ENCODE peak calls at places on chromosomes 2 and 18, in nine cellular contexts. One of them, this sample, is unnamed.

GRCh38 chr2:57890993-57891688 is 155.5 kb upstream of the VRK2 start:
- DNase-seq in HFF-Myc: no peak
- DNase-seq in A172: no peak
- DNase-seq in pons: no peak
- DNase-seq in NCI-H1436 treated with DMSO at 0.1 percent for 48 hours: no peak
- DNase-seq in NCI-H345: no peak
- DNase-seq in activated effector memory CD4-positive, alpha-beta T cell treated with anti-CD3 and anti-CD28 coated beads, Interleukin-2, amount 50 U/mL, for 16 hours: no peak
- DNase-seq in caudate nucleus: no peak
- DNase-seq in T47D: no peak
- DNase-seq in this sample: no peak

GRCh38 chr2:230657462-230657861 is 55.2 kb upstream of the CAB39 start:
- DNase-seq in HFF-Myc: no peak
- DNase-seq in NCI-H345: no peak
- DNase-seq in NCI-H1436 treated with DMSO at 0.1 percent for 48 hours: no peak
- DNase-seq in activated effector memory CD4-positive, alpha-beta T cell treated with anti-CD3 and anti-CD28 coated beads, Interleukin-2, amount 50 U/mL, for 16 hours: no peak
- DNase-seq in A172: no peak
- DNase-seq in pons: no peak
- DNase-seq in T47D: no peak
- DNase-seq in caudate nucleus: no peak
- DNase-seq in this sample: no peak

GRCh38 chr2:207849443-207849842 is 79.7 kb upstream of the FZD5 start:
- DNase-seq in caudate nucleus: no peak
- DNase-seq in pons: no peak
- DNase-seq in NCI-H345: no peak
- DNase-seq in NCI-H1436 treated with DMSO at 0.1 percent for 48 hours: no peak
- DNase-seq in T47D: no peak
- DNase-seq in A172: no peak
- DNase-seq in activated effector memory CD4-positive, alpha-beta T cell treated with anti-CD3 and anti-CD28 coated beads, Interleukin-2, amount 50 U/mL, for 16 hours: no peak
- DNase-seq in HFF-Myc: no peak
- DNase-seq in this sample: no peak

GRCh38 chr2:109125595-109126500 is 3.2 kb upstream of the SH3RF3 start:
- DNase-seq in caudate nucleus: no peak
- DNase-seq in T47D: peak
- DNase-seq in activated effector memory CD4-positive, alpha-beta T cell treated with anti-CD3 and anti-CD28 coated beads, Interleukin-2, amount 50 U/mL, for 16 hours: peak
- DNase-seq in NCI-H1436 treated with DMSO at 0.1 percent for 48 hours: no peak
- DNase-seq in NCI-H345: no peak
- DNase-seq in A172: peak
- DNase-seq in pons: no peak
- DNase-seq in HFF-Myc: peak
- DNase-seq in this sample: no peak

GRCh38 chr2:135829420-135829983 is 7.5 kb downstream of the LCT start:
- DNase-seq in A172: no peak
- DNase-seq in HFF-Myc: no peak
- DNase-seq in pons: no peak
- DNase-seq in NCI-H345: peak
- DNase-seq in activated effector memory CD4-positive, alpha-beta T cell treated with anti-CD3 and anti-CD28 coated beads, Interleukin-2, amount 50 U/mL, for 16 hours: no peak
- DNase-seq in T47D: no peak
- DNase-seq in caudate nucleus: no peak
- DNase-seq in NCI-H1436 treated with DMSO at 0.1 percent for 48 hours: peak
- DNase-seq in this sample: no peak

GRCh38 chr2:118842687-118843491 is 4.6 kb downstream of the EN1 start:
- DNase-seq in HFF-Myc: no peak
- DNase-seq in pons: no peak
- DNase-seq in T47D: no peak
- DNase-seq in activated effector memory CD4-positive, alpha-beta T cell treated with anti-CD3 and anti-CD28 coated beads, Interleukin-2, amount 50 U/mL, for 16 hours: no peak
- DNase-seq in A172: no peak
- DNase-seq in caudate nucleus: no peak
- DNase-seq in NCI-H345: no peak
- DNase-seq in NCI-H1436 treated with DMSO at 0.1 percent for 48 hours: no peak
- DNase-seq in this sample: no peak

GRCh38 chr2:9264301-9264700 is 57.7 kb downstream of the ASAP2 start:
- DNase-seq in NCI-H1436 treated with DMSO at 0.1 percent for 48 hours: no peak
- DNase-seq in NCI-H345: no peak
- DNase-seq in activated effector memory CD4-positive, alpha-beta T cell treated with anti-CD3 and anti-CD28 coated beads, Interleukin-2, amount 50 U/mL, for 16 hours: no peak
- DNase-seq in caudate nucleus: no peak
- DNase-seq in T47D: no peak
- DNase-seq in HFF-Myc: no peak
- DNase-seq in pons: no peak
- DNase-seq in A172: no peak
- DNase-seq in this sample: no peak

GRCh38 chr2:191302459-191303155 is 57.4 kb downstream of the MYO1B start:
- DNase-seq in activated effector memory CD4-positive, alpha-beta T cell treated with anti-CD3 and anti-CD28 coated beads, Interleukin-2, amount 50 U/mL, for 16 hours: no peak
- DNase-seq in NCI-H345: no peak
- DNase-seq in T47D: peak
- DNase-seq in pons: no peak
- DNase-seq in HFF-Myc: no peak
- DNase-seq in A172: no peak
- DNase-seq in NCI-H1436 treated with DMSO at 0.1 percent for 48 hours: no peak
- DNase-seq in caudate nucleus: no peak
- DNase-seq in this sample: no peak

GRCh38 chr2:159462961-159463360 is 153.4 kb downstream of the BAZ2B start:
- DNase-seq in T47D: no peak
- DNase-seq in activated effector memory CD4-positive, alpha-beta T cell treated with anti-CD3 and anti-CD28 coated beads, Interleukin-2, amount 50 U/mL, for 16 hours: no peak
- DNase-seq in caudate nucleus: no peak
- DNase-seq in A172: no peak
- DNase-seq in NCI-H1436 treated with DMSO at 0.1 percent for 48 hours: no peak
- DNase-seq in NCI-H345: no peak
- DNase-seq in pons: no peak
- DNase-seq in HFF-Myc: no peak
- DNase-seq in this sample: no peak

GRCh38 chr18:8630546-8630945 is 21.3 kb downstream of the RAB12 start:
- DNase-seq in NCI-H345: no peak
- DNase-seq in T47D: no peak
- DNase-seq in A172: no peak
- DNase-seq in pons: no peak
- DNase-seq in caudate nucleus: no peak
- DNase-seq in NCI-H1436 treated with DMSO at 0.1 percent for 48 hours: no peak
- DNase-seq in activated effector memory CD4-positive, alpha-beta T cell treated with anti-CD3 and anti-CD28 coated beads, Interleukin-2, amount 50 U/mL, for 16 hours: no peak
- DNase-seq in HFF-Myc: no peak
- DNase-seq in this sample: no peak

GRCh38 chr18:9918016-9918680 is 4.3 kb downstream of the VAPA start:
- DNase-seq in activated effector memory CD4-positive, alpha-beta T cell treated with anti-CD3 and anti-CD28 coated beads, Interleukin-2, amount 50 U/mL, for 16 hours: no peak
- DNase-seq in caudate nucleus: no peak
- DNase-seq in NCI-H1436 treated with DMSO at 0.1 percent for 48 hours: no peak
- DNase-seq in NCI-H345: no peak
- DNase-seq in pons: no peak
- DNase-seq in T47D: no peak
- DNase-seq in HFF-Myc: no peak
- DNase-seq in A172: peak
- DNase-seq in this sample: no peak

GRCh38 chr2:42977236-42978174 is 185.1 kb upstream of the HAAO start:
- DNase-seq in caudate nucleus: no peak
- DNase-seq in T47D: no peak
- DNase-seq in A172: no peak
- DNase-seq in HFF-Myc: no peak
- DNase-seq in activated effector memory CD4-positive, alpha-beta T cell treated with anti-CD3 and anti-CD28 coated beads, Interleukin-2, amount 50 U/mL, for 16 hours: peak
- DNase-seq in NCI-H1436 treated with DMSO at 0.1 percent for 48 hours: no peak
- DNase-seq in pons: no peak
- DNase-seq in NCI-H345: no peak
- DNase-seq in this sample: no peak

GRCh38 chr2:163401481-163401880 is 334.3 kb downstream of the FIGN start:
- DNase-seq in activated effector memory CD4-positive, alpha-beta T cell treated with anti-CD3 and anti-CD28 coated beads, Interleukin-2, amount 50 U/mL, for 16 hours: no peak
- DNase-seq in T47D: no peak
- DNase-seq in NCI-H345: no peak
- DNase-seq in NCI-H1436 treated with DMSO at 0.1 percent for 48 hours: no peak
- DNase-seq in caudate nucleus: no peak
- DNase-seq in pons: no peak
- DNase-seq in A172: peak
- DNase-seq in HFF-Myc: no peak
- DNase-seq in this sample: no peak

GRCh38 chr18:8619041-8619440 is 9.8 kb downstream of the RAB12 start:
- DNase-seq in NCI-H345: no peak
- DNase-seq in pons: no peak
- DNase-seq in NCI-H1436 treated with DMSO at 0.1 percent for 48 hours: no peak
- DNase-seq in HFF-Myc: no peak
- DNase-seq in activated effector memory CD4-positive, alpha-beta T cell treated with anti-CD3 and anti-CD28 coated beads, Interleukin-2, amount 50 U/mL, for 16 hours: no peak
- DNase-seq in A172: no peak
- DNase-seq in T47D: no peak
- DNase-seq in caudate nucleus: no peak
- DNase-seq in this sample: no peak